ENCODE peak calls at places on chromosome 10, in ten cellular contexts. C, K, M, L, G, I, H, Y, P and J are unnamed samples.

GRCh38 chr10:93065675-93066543 is 5.3 kb downstream of the CYP26C1 start:
- DNase-seq in C (no peak), K (no peak), M (no peak), L (no peak), G (peak), I (no peak), H (no peak), Y (no peak), P (no peak), J (no peak)

GRCh38 chr10:97434557-97434956 is 8.6 kb downstream of the PGAM1 start:
- DNase-seq in C (no peak), K (no peak), M (no peak), L (no peak), G (no peak), I (no peak), H (no peak), Y (no peak), P (no peak), J (no peak)

GRCh38 chr10:119370972-119371703 is 163.8 kb downstream of the GRK5 start:
- DNase-seq in C (no peak), K (peak), M (no peak), L (no peak), G (peak), I (no peak), H (peak), Y (peak), P (peak), J (peak)

GRCh38 chr10:132652446-132652845 is 114.9 kb downstream of the INPP5A start:
- DNase-seq in C (no peak), K (no peak), M (no peak), L (no peak), G (no peak), I (no peak), H (no peak), Y (no peak), P (no peak), J (no peak)

GRCh38 chr10:18737236-18737635 is 78.0 kb downstream of the ARL5B start:
- DNase-seq in C (no peak), K (no peak), M (peak), L (no peak), G (no peak), I (no peak), H (no peak), Y (peak), P (no peak), J (peak)

GRCh38 chr10:69413221-69413865 is 3.4 kb downstream of the TACR2 start:
- DNase-seq in C (no peak), K (peak), M (peak), L (peak), G (no peak), I (no peak), H (peak), Y (peak), P (peak), J (peak)

GRCh38 chr10:89090760-89091455 is 100.3 kb downstream of the FAS start:
- DNase-seq in C (no peak), K (peak), M (no peak), L (no peak), G (no peak), I (no peak), H (no peak), Y (peak), P (no peak), J (peak)

GRCh38 chr10:125692246-125692931 is 9.4 kb upstream of the TEX36 start:
- DNase-seq in C (no peak), K (no peak), M (no peak), L (no peak), G (no peak), I (no peak), H (no peak), Y (no peak), P (no peak), J (peak)

GRCh38 chr10:119413738-119414611 is 128.5 kb downstream of the RGS10 start:
- DNase-seq in C (no peak), K (peak), M (no peak), L (peak), G (peak), I (no peak), H (peak), Y (peak), P (peak), J (peak)

DNA sequence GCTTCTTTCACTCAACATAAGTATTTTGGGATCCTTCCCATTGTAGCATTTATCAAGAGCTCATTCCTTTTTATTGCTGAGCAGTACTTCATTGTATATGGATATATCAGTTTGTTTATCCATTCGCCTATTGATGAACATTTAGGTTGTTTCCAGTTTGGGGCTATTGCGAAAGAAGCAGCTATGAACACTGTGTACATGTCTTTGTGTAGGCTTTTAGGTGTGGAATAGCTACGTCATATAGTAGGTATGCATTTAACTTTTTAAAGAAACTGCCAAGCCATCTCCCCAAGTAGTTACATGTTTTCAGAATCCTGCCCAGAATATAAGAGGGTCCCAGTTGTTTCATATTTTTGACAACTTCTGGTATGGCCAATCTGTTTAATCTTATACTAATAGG is 468.1 kb downstream of the IPMK start:
- DNase-seq in C (no peak), K (no peak), M (no peak), L (no peak), G (no peak), I (no peak), H (no peak), Y (peak), P (no peak), J (no peak)
- H3K4me3 ChIP-seq in C (no peak), K (no peak), M (no peak), L (no peak), G (no peak), I (no peak), H (no peak), Y (no peak), P (no peak), J (no peak)

GRCh38 chr10:78408671-78409472 is 375.2 kb downstream of the RPS24 start:
- DNase-seq in C (no peak), K (peak), M (peak), L (peak), G (peak), I (no peak), H (no peak), Y (no peak), P (peak), J (peak)
- TF ChIP-seq CTCF in C (no peak), K (no peak), M (peak), L (no peak), G (no peak), I (no peak), H (no peak), Y (no peak), P (no peak), J (no peak)

GRCh38 chr10:59099536-59099935 is 76.9 kb upstream of the PHYHIPL start:
- DNase-seq in C (no peak), K (no peak), M (no peak), L (no peak), G (no peak), I (no peak), H (no peak), Y (no peak), P (no peak), J (no peak)
- H3K4me3 ChIP-seq in C (no peak), K (no peak), M (no peak), L (no peak), G (no peak), I (no peak), H (no peak), Y (no peak), P (no peak), J (no peak)

GRCh38 chr10:7300327-7300726 is 110.5 kb downstream of the SFMBT2 start:
- DNase-seq in C (no peak), K (peak), M (peak), L (peak), G (no peak), I (no peak), H (no peak), Y (no peak), P (no peak), J (no peak)
- TF ChIP-seq CTCF in C (no peak), K (no peak), M (no peak), L (no peak), G (no peak), I (no peak), H (no peak), Y (no peak), P (no peak), J (no peak)

GRCh38 chr10:60942134-60942533 is 1.9 kb downstream of the RHOBTB1 start:
- DNase-seq in C (no peak), K (no peak), M (no peak), L (no peak), G (no peak), I (no peak), H (no peak), Y (no peak), P (no peak), J (no peak)
- H3K4me3 ChIP-seq in C (no peak), K (peak), M (peak), L (peak), G (peak), I (no peak), H (peak), Y (peak), P (peak), J (peak)

GRCh38 chr10:13650961-13651360 is 64.2 kb downstream of the PRPF18 start:
- DNase-seq in C (no peak), K (no peak), M (no peak), L (no peak), G (no peak), I (no peak), H (no peak), Y (no peak), P (no peak), J (no peak)

GRCh38 chr10:13651969-13652720 is 65.4 kb downstream of the PRPF18 start:
- DNase-seq in C (no peak), K (no peak), M (peak), L (no peak), G (no peak), I (no peak), H (no peak), Y (no peak), P (no peak), J (no peak)

GRCh38 chr10:13648425-13648824 is 61.7 kb downstream of the PRPF18 start:
- DNase-seq in C (no peak), K (no peak), M (no peak), L (no peak), G (no peak), I (no peak), H (no peak), Y (no peak), P (no peak), J (no peak)

GRCh38 chr10:13652860-13653259 is 66.1 kb downstream of the PRPF18 start:
- DNase-seq in C (no peak), K (no peak), M (no peak), L (no peak), G (no peak), I (no peak), H (no peak), Y (no peak), P (no peak), J (no peak)

DNA sequence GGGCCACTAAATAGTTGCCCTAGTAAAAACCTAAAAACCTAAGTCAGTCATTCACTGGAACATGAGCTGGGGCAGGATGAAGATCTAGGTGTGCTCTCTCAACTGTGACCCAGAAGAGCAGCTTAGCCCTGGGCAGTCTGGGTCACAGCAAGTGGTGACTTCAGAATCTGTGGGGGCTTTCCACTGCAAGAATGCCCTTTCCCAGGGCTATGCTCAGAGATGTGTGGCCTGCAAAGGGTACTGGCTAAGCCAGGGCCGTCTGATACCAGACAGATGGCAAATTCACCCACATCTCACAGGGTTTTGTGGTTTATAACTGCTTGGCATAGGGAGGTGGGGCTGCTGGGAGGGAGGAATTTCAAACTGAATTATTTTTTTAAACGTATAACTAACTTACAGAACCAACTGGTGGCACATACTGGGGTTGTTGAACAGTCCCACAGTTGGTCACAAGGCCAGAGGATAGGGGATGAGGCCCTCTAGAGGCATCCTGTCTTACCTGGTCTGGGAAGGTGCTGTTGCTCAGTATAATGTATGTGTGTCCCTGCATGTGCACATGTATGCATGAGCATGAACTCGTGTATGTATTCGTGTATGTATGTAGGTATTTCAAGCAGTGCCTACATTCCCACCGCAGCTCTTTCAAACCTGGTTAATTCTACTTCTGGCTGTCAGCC is 63.2 kb downstream of the PRPF18 start:
- DNase-seq in C (no peak), K (no peak), M (no peak), L (no peak), G (no peak), I (no peak), H (no peak), Y (no peak), P (no peak), J (no peak)
- TF ChIP-seq CTCF in C (no peak), K (no peak), M (no peak), L (no peak), G (no peak), I (no peak), H (no peak), Y (no peak), P (no peak), J (no peak)

GRCh38 chr10:102424145-102424544 is 3.5 kb downstream of the FBXL15 start:
- DNase-seq in C (no peak), K (no peak), M (no peak), L (no peak), G (peak), I (no peak), H (no peak), Y (no peak), P (no peak), J (no peak)

GRCh38 chr10:102424916-102425315 is 4.3 kb downstream of the FBXL15 start:
- DNase-seq in C (no peak), K (no peak), M (no peak), L (no peak), G (peak), I (no peak), H (no peak), Y (no peak), P (no peak), J (no peak)

GRCh38 chr10:102422586-102423129 is 2.0 kb downstream of the FBXL15 start:
- DNase-seq in C (peak), K (peak), M (peak), L (peak), G (peak), I (no peak), H (peak), Y (peak), P (peak), J (peak)

GRCh38 chr10:102421645-102422585 is 1.3 kb downstream of the FBXL15 start:
- DNase-seq in C (no peak), K (no peak), M (peak), L (peak), G (peak), I (no peak), H (no peak), Y (no peak), P (no peak), J (no peak)

GRCh38 chr10:102423372-102423968 is 2.8 kb downstream of the FBXL15 start:
- DNase-seq in C (no peak), K (no peak), M (no peak), L (no peak), G (peak), I (no peak), H (no peak), Y (no peak), P (no peak), J (no peak)
- H3K4me3 ChIP-seq in C (no peak), K (no peak), M (no peak), L (no peak), G (peak), I (no peak), H (no peak), Y (no peak), P (no peak), J (no peak)

DNA sequence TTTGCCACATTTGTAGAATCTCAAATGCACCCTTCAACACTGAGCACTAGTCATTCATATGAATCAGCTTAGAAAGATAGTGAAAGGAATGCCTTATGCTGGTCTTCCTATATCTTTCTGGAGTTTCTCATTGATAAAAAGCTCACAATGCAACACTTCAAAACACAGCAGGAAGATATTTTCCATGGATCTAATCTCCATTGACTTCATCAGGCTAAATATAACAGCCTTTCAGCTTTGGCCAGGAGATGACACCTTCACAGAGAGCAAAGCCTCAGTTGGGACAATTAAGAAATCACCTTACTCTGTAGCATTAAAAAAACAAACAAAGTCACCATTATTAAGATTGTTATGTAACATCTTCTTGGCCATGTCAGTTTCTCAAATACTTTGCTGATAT is 6.7 kb downstream of the NRP1 start:
- DNase-seq in C (no peak), K (no peak), M (peak), L (no peak), G (no peak), I (no peak), H (peak), Y (no peak), P (no peak), J (peak)
- TF ChIP-seq CTCF in C (no peak), K (peak), M (peak), L (peak), G (no peak), I (no peak), H (peak), Y (peak), P (no peak), J (peak)

GRCh38 chr10:101839002-101839401 is 4.6 kb downstream of the KCNIP2 start:
- DNase-seq in C (no peak), K (no peak), M (no peak), L (no peak), G (no peak), I (no peak), H (no peak), Y (no peak), P (no peak), J (no peak)

GRCh38 chr10:101841826-101842225 is 1.8 kb downstream of the KCNIP2 start:
- DNase-seq in C (no peak), K (no peak), M (no peak), L (no peak), G (peak), I (no peak), H (no peak), Y (no peak), P (no peak), J (no peak)

GRCh38 chr10:101840741-101841453 is 2.7 kb downstream of the KCNIP2 start:
- DNase-seq in C (peak), K (peak), M (peak), L (peak), G (peak), I (no peak), H (peak), Y (peak), P (peak), J (peak)

GRCh38 chr10:101839421-101840063 is 4.1 kb downstream of the KCNIP2 start:
- DNase-seq in C (peak), K (peak), M (peak), L (peak), G (peak), I (no peak), H (no peak), Y (no peak), P (no peak), J (no peak)

GRCh38 chr10:101840102-101840684 is 3.4 kb downstream of the KCNIP2 start:
- DNase-seq in C (no peak), K (peak), M (no peak), L (no peak), G (no peak), I (no peak), H (no peak), Y (peak), P (no peak), J (no peak)
- H3K4me3 ChIP-seq in C (peak), K (peak), M (peak), L (no peak), G (peak), I (peak), H (peak), Y (peak), P (peak), J (peak)